ENCODE peak calls at places on chromosomes 16 and 17, in four cellular contexts. One of them, this sample, is unnamed.

GRCh38 chr16:46801428-46802049 is 29.4 kb downstream of the C16orf87 start:
- DNase-seq in fibroblast of lung: peak
- DNase-seq in body of pancreas: no peak
- DNase-seq in SK-N-MC: no peak
- DNase-seq in this sample: no peak

GRCh38 chr16:85396879-85397871 is 215.9 kb upstream of the GSE1 start:
- DNase-seq in fibroblast of lung: no peak
- DNase-seq in SK-N-MC: no peak
- DNase-seq in body of pancreas: no peak
- DNase-seq in this sample: peak

GRCh38 chr16:55499951-55500350 is 8.9 kb upstream of the LPCAT2 start:
- DNase-seq in SK-N-MC: no peak
- DNase-seq in body of pancreas: no peak
- DNase-seq in fibroblast of lung: peak
- DNase-seq in this sample: no peak

GRCh38 chr16:13463619-13464018 is 456.3 kb upstream of the ERCC4 start:
- DNase-seq in fibroblast of lung: no peak
- DNase-seq in body of pancreas: no peak
- DNase-seq in SK-N-MC: peak
- DNase-seq in this sample: no peak

GRCh38 chr16:27816561-27816960 is 247.0 kb downstream of the GSG1L start:
- DNase-seq in fibroblast of lung: no peak
- DNase-seq in body of pancreas: no peak
- DNase-seq in SK-N-MC: no peak
- DNase-seq in this sample: no peak

GRCh38 chr17:45241315-45242011 is 19.8 kb downstream of the FMNL1 start:
- DNase-seq in fibroblast of lung: no peak
- DNase-seq in SK-N-MC: no peak
- DNase-seq in body of pancreas: no peak
- DNase-seq in this sample: peak

GRCh38 chr17:62892870-62893338 is 73.1 kb upstream of the TANC2 start:
- DNase-seq in SK-N-MC: no peak
- DNase-seq in fibroblast of lung: peak
- DNase-seq in body of pancreas: peak
- DNase-seq in this sample: no peak

GRCh38 chr17:72515291-72516065 is 394.7 kb downstream of the SOX9 start:
- DNase-seq in body of pancreas: peak
- DNase-seq in SK-N-MC: no peak
- DNase-seq in fibroblast of lung: peak
- DNase-seq in this sample: no peak

GRCh38 chr17:50262001-50262794 is 12.1 kb upstream of the TMEM92 start:
- DNase-seq in fibroblast of lung: no peak
- DNase-seq in body of pancreas: no peak
- DNase-seq in SK-N-MC: no peak
- DNase-seq in this sample: no peak

GRCh38 chr17:8326591-8327583 is 12.8 kb upstream of the ODF4 start:
- DNase-seq in fibroblast of lung: peak
- DNase-seq in SK-N-MC: no peak
- DNase-seq in body of pancreas: peak
- DNase-seq in this sample: no peak

GRCh38 chr17:67992541-67993152 is 3.6 kb downstream of the C17orf58 start:
- DNase-seq in SK-N-MC: no peak
- DNase-seq in body of pancreas: no peak
- DNase-seq in fibroblast of lung: no peak
- DNase-seq in this sample: no peak

GRCh38 chr16:2252806-2253148 is 1.4 kb upstream of the ECI1 start:
- DNase-seq in body of pancreas: no peak
- DNase-seq in SK-N-MC: no peak
- DNase-seq in fibroblast of lung: no peak
- DNase-seq in this sample: no peak

GRCh38 chr17:80465316-80465974 is 11.0 kb downstream of the NPTX1 start:
- DNase-seq in fibroblast of lung: no peak
- DNase-seq in SK-N-MC: no peak
- DNase-seq in body of pancreas: no peak
- DNase-seq in this sample: no peak

GRCh38 chr17:17075037-17075755 is 32.9 kb downstream of the MPRIP start:
- DNase-seq in SK-N-MC: no peak
- DNase-seq in body of pancreas: peak
- DNase-seq in fibroblast of lung: peak
- DNase-seq in this sample: no peak

GRCh38 chr17:63543822-63544420 is 6.4 kb upstream of the DCAF7 start:
- DNase-seq in fibroblast of lung: no peak
- DNase-seq in SK-N-MC: no peak
- DNase-seq in body of pancreas: no peak
- DNase-seq in this sample: no peak

GRCh38 chr17:57956311-57957119 is 1.3 kb upstream of the CUEDC1 start:
- DNase-seq in fibroblast of lung: no peak
- DNase-seq in body of pancreas: no peak
- DNase-seq in SK-N-MC: no peak
- DNase-seq in this sample: no peak

GRCh38 chr17:72372185-72372584 is 251.4 kb downstream of the SOX9 start:
- DNase-seq in SK-N-MC: no peak
- DNase-seq in body of pancreas: no peak
- DNase-seq in fibroblast of lung: no peak
- DNase-seq in this sample: no peak

GRCh38 chr17:48571024-48571818 is 6.9 kb downstream of the HOXB4 start:
- DNase-seq in body of pancreas: no peak
- DNase-seq in fibroblast of lung: peak
- DNase-seq in SK-N-MC: no peak
- DNase-seq in this sample: no peak

GRCh38 chr17:48570325-48571023 is 7.7 kb downstream of the HOXB4 start:
- DNase-seq in fibroblast of lung: peak
- DNase-seq in body of pancreas: no peak
- DNase-seq in SK-N-MC: no peak
- DNase-seq in this sample: no peak

GRCh38 chr17:48569676-48570324 is 8.3 kb downstream of the HOXB4 start:
- DNase-seq in SK-N-MC: no peak
- DNase-seq in body of pancreas: no peak
- DNase-seq in fibroblast of lung: peak
- DNase-seq in this sample: no peak

GRCh38 chr17:48574523-48575065 is 3.6 kb downstream of the HOXB4 start:
- DNase-seq in body of pancreas: no peak
- DNase-seq in SK-N-MC: no peak
- DNase-seq in fibroblast of lung: no peak
- DNase-seq in this sample: no peak

DNA sequence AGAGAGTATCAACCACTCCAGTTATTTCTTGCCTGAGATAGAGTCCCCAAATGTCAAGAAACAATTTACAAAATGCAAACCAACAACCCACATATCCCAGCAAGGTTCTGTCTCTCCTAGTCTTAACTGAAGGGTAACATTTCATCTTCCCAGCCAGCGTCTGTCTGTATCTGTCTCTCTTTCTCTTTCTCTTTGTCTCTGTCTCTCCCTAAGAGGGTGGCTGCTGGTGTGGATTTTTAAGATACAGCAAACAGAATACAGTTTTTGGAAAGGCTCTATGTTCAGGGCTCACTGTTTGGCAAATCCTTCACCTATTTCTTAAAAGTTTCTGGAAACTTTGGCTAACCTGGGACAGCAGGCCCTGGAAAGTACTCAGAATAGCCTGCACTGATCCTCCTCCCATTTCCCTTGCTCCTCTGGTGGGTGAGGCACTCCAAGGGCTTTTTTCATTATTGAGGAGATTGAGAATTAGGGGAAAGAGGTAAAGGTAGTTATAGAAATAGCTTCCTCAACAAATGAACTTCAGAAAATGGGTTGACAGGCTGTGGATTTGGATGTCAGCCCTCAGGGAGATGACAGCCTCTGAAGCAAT is 6.2 kb downstream of the HOXB4 start:
- DNase-seq in SK-N-MC: no peak
- DNase-seq in body of pancreas: no peak
- DNase-seq in fibroblast of lung: no peak
- DNase-seq in this sample: no peak
- H3K27ac ChIP-seq in SK-N-MC: no peak
- H3K27ac ChIP-seq in body of pancreas: peak
- H3K27ac ChIP-seq in fibroblast of lung: peak
- H3K27ac ChIP-seq in this sample: no peak

GRCh38 chr16:78538284-78538683 is 438.8 kb downstream of the WWOX start:
- DNase-seq in SK-N-MC: no peak
- DNase-seq in fibroblast of lung: no peak
- DNase-seq in body of pancreas: no peak
- DNase-seq in this sample: no peak

GRCh38 chr16:78542419-78542818 is 443.0 kb downstream of the WWOX start:
- DNase-seq in SK-N-MC: no peak
- DNase-seq in body of pancreas: no peak
- DNase-seq in fibroblast of lung: no peak
- DNase-seq in this sample: no peak

GRCh38 chr16:78535098-78535497 is 435.6 kb downstream of the WWOX start:
- DNase-seq in fibroblast of lung: no peak
- DNase-seq in SK-N-MC: no peak
- DNase-seq in body of pancreas: no peak
- DNase-seq in this sample: no peak

GRCh38 chr16:78537511-78537910 is 438.1 kb downstream of the WWOX start:
- DNase-seq in body of pancreas: no peak
- DNase-seq in SK-N-MC: no peak
- DNase-seq in fibroblast of lung: no peak
- DNase-seq in this sample: no peak

DNA sequence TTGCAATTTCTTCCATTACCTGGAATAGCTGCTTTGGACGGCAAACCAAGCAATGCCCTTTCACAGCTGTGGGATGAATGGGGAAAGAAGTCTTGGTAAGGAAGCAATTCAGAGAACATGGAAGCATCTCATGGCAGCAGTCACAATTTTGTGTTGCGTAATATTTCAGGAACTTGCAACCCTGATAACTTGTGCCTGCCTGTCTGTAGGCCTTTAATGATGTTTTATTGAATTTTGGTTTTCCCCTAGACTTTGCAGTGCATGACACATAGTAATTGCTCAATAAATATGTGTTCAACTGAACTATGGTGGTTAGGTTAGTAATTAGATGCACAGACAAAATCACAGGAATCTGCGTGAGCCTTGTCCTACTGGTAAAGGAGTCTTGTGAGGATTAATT is 439.5 kb downstream of the WWOX start:
- DNase-seq in body of pancreas: no peak
- DNase-seq in SK-N-MC: no peak
- DNase-seq in fibroblast of lung: no peak
- DNase-seq in this sample: no peak
- H3K27ac ChIP-seq in body of pancreas: no peak
- H3K27ac ChIP-seq in SK-N-MC: no peak
- H3K27ac ChIP-seq in fibroblast of lung: no peak
- H3K27ac ChIP-seq in this sample: no peak

DNA sequence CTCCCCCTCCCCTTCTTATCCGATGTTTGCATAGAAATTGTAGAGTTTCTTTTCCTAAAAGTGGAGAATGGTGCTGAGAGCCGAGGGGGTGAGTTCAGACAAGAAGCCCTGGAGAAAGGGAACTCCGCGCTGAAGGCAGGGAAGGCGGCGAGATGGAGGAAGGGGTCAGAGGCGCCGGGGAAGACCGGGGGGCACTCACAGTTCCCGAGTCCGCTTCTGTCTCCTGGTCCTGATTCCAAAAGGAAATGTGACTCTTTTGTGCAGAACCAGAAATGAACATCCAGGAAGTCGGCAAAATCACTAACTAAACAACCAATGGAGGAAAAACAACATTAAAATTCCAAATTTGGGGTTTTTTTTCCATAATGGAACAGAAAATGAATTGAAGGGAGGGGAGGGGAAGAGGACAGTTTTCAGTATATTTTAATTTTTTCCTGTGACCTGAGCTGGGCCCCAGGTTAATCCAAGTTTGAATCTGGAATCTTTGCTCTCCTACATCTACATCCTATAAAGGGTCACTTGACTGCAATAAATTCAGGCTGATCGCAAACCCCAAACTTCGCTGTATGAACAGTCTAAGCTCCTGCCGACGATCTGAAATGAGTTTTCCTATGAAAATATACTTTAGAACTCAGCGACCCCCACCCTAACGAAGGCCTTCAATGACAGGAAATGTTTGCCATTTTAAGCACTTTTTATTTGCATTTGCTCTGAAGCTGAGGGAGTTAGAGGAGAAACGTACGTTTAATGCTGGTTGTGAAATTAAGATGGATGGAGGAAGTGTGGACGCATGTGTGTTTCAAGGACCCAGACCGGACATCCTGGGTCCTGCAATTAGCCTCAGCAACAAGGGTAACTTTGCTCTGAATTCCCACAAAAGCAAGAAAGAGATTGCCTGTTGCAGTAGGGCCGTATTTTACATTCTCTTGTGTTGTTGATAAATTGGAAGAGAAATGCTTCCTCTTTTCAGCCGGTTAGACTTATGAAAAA is 252.2 kb downstream of the C16orf95 start:
- DNase-seq in body of pancreas: no peak
- DNase-seq in fibroblast of lung: no peak
- DNase-seq in SK-N-MC: no peak
- DNase-seq in this sample: no peak
- H3K27ac ChIP-seq in body of pancreas: no peak
- H3K27ac ChIP-seq in fibroblast of lung: no peak
- H3K27ac ChIP-seq in SK-N-MC: no peak
- H3K27ac ChIP-seq in this sample: no peak

GRCh38 chr16:30567991-30568638 is 3.4 kb downstream of the ZNF688 start:
- DNase-seq in fibroblast of lung: peak
- DNase-seq in SK-N-MC: peak
- DNase-seq in body of pancreas: no peak
- DNase-seq in this sample: no peak
- H3K27ac ChIP-seq in fibroblast of lung: no peak
- H3K27ac ChIP-seq in SK-N-MC: peak
- H3K27ac ChIP-seq in body of pancreas: no peak
- H3K27ac ChIP-seq in this sample: no peak

DNA sequence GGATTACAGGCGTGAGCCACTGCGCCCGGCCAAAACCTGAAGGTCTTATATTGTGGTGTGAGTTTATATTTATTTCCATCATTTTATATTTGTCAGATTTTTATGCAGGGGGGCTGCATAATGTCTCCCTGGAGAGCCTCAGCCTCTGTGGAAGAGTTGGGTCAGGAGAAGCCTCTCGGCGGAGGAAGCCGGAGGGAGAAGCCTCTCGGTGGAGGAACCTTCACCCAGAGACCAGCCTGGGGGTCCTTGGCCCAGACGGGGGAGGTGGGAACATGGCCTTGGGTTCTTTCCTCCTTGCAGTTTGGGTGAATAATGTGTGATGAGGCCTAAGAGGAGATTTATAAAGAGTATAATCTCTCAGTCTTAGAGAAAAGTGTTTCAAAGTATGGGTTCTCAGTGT is 22.4 kb upstream of the ZNF750 start:
- DNase-seq in SK-N-MC: no peak
- DNase-seq in fibroblast of lung: no peak
- DNase-seq in body of pancreas: no peak
- DNase-seq in this sample: no peak
- H3K27ac ChIP-seq in SK-N-MC: peak
- H3K27ac ChIP-seq in fibroblast of lung: no peak
- H3K27ac ChIP-seq in body of pancreas: no peak
- H3K27ac ChIP-seq in this sample: no peak

DNA sequence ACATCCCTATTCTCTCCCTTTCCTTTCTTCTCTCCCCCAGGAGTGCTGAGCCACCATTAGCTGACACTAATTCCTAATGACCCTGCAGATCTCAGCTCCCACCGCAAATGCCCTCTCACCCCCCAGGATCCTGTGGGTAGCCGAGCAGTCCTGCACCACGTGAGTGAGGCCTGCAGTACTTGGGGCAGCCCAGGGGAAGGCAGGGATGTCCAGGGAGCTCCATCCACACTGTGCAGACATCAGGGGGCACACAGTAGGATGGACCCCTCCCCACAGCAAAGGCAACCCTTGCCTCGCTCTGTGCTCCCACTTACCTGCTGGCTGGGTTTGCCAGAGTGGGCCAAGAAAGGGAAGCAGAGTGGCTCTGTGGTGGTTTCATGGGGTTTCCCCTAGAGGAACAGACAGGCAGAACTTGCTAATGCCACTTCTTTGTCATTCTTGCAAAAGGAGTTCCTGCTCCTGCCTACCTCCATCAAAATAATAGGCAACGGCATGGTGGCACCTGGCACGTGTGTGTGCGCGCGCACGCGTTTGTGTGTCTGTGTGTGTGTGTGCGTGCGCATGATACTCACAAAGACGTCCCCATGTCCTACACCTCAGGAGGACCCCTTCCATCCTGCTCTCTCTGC is 135.5 kb downstream of the GAS7 start:
- DNase-seq in fibroblast of lung: no peak
- DNase-seq in body of pancreas: peak
- DNase-seq in SK-N-MC: no peak
- DNase-seq in this sample: no peak
- H3K27ac ChIP-seq in fibroblast of lung: no peak
- H3K27ac ChIP-seq in body of pancreas: no peak
- H3K27ac ChIP-seq in SK-N-MC: no peak
- H3K27ac ChIP-seq in this sample: no peak

This sample was measured in caudate nucleus.